ENCODE peak calls at places on chromosome X, in seven cellular contexts. K is GM23338, X is neural progenitor cell, G is HCT116, U is astrocyte, Q is keratinocyte, Y is MM.1S. O is an unnamed sample. For H4K20me1, the result is how much of the 10 kb centered on the place peaks cover.

GRCh38 chrX:2497961-2498780 is 2.6 kb downstream of the DHRSX start:
- DNase-seq in K (no peak), X (no peak), G (no peak), U (peak), Q (no peak), Y (no peak), O (no peak)

GRCh38 chrX:106415276-106415895 is 196.4 kb upstream of the RADX start:
- DNase-seq in K (peak), X (peak), G (peak), U (no peak), Q (no peak), Y (peak), O (no peak)

GRCh38 chrX:74535211-74535621 is 79.2 kb downstream of the RLIM start:
- DNase-seq in K (peak), X (peak), G (peak), U (peak), Q (no peak), Y (peak), O (peak)

GRCh38 chrX:107571296-107571998 is 56.9 kb upstream of the PRPS1 start:
- DNase-seq in K (no peak), X (no peak), G (peak), U (peak), Q (peak), Y (no peak), O (peak)

GRCh38 chrX:12480956-12481355 is 310.3 kb upstream of the PRPS2 start:
- DNase-seq in K (no peak), X (no peak), G (no peak), U (no peak), Q (peak), Y (no peak), O (no peak)

GRCh38 chrX:131288738-131289511 is at the start of gene IGSF1:
- DNase-seq in K (peak), X (peak), G (no peak), U (peak), Q (no peak), Y (peak), O (no peak)

GRCh38 chrX:69073241-69073640 is 92.0 kb downstream of the PJA1 start:
- DNase-seq in K (no peak), X (no peak), G (no peak), U (no peak), Q (no peak), Y (no peak), O (no peak)

GRCh38 chrX:102712967-102713677 is 874 bp downstream of the GPRASP2 start:
- DNase-seq in K (peak), X (peak), G (no peak), U (peak), Q (no peak), Y (no peak), O (peak)

GRCh38 chrX:69232945-69233344 is 67.7 kb upstream of the PJA1 start:
- DNase-seq in K (no peak), X (no peak), G (no peak), U (no peak), Q (no peak), Y (no peak), O (no peak)

GRCh38 chrX:116009871-116010710 is 160.5 kb upstream of the AGTR2 start:
- DNase-seq in K (peak), X (no peak), G (no peak), U (no peak), Q (no peak), Y (peak), O (no peak)

GRCh38 chrX:52983526-52983925 is 25.2 kb upstream of the FAM156A start:
- DNase-seq in K (no peak), X (peak), G (no peak), U (peak), Q (no peak), Y (no peak), O (no peak)

GRCh38 chrX:1521459-1521956 is 15.5 kb downstream of the P2RY8 start:
- DNase-seq in K (peak), X (no peak), G (no peak), U (no peak), Q (no peak), Y (peak), O (no peak)

GRCh38 chrX:352582-353314 is 34.0 kb downstream of the PPP2R3B start:
- DNase-seq in K (no peak), X (no peak), G (no peak), U (no peak), Q (no peak), Y (no peak), O (no peak)

GRCh38 chrX:69133561-69134542 is 31.4 kb downstream of the PJA1 start:
- DNase-seq in K (peak), X (peak), G (peak), U (peak), Q (no peak), Y (no peak), O (peak)

GRCh38 chrX:130173190-130173895 is 1.6 kb downstream of the RAB33A start:
- DNase-seq in K (no peak), X (no peak), G (no peak), U (peak), Q (no peak), Y (peak), O (peak)

GRCh38 chrX:80876877-80877276 is 67.2 kb upstream of the BRWD3 start:
- DNase-seq in K (peak), X (peak), G (peak), U (peak), Q (no peak), Y (peak), O (no peak)

GRCh38 chrX:44952329-44953027 is 79.5 kb downstream of the KDM6A start:
- DNase-seq in K (no peak), X (no peak), G (no peak), U (no peak), Q (no peak), Y (no peak), O (no peak)

GRCh38 chrX:99798951-99799350 is 611.1 kb downstream of the PCDH19 start:
- DNase-seq in K (no peak), X (no peak), G (no peak), U (peak), Q (no peak), Y (peak), O (no peak)

GRCh38 chrX:17842769-17843525 is 18.2 kb downstream of the RAI2 start:
- DNase-seq in K (no peak), X (no peak), G (no peak), U (no peak), Q (no peak), Y (no peak), O (no peak)

GRCh38 chrX:10519761-10520160 is 100.6 kb downstream of the MID1 start:
- DNase-seq in K (no peak), X (no peak), G (no peak), U (no peak), Q (no peak), Y (no peak), O (no peak)

GRCh38 chrX:46922601-46923000 is 10.4 kb downstream of the JADE3 start:
- DNase-seq in K (no peak), X (no peak), G (no peak), U (no peak), Q (no peak), Y (no peak), O (no peak)

GRCh38 chrX:66760648-66761047 is 121.8 kb upstream of the EDA2R start:
- DNase-seq in K (peak), X (peak), G (no peak), U (no peak), Q (no peak), Y (peak), O (no peak)

GRCh38 chrX:10010686-10011085 is 43.5 kb downstream of the CLDN34 start:
- DNase-seq in K (no peak), X (peak), G (no peak), U (peak), Q (no peak), Y (no peak), O (no peak)

GRCh38 chrX:148618472-148619445 is 118.3 kb downstream of the AFF2 start:
- DNase-seq in K (no peak), X (no peak), G (no peak), U (no peak), Q (no peak), Y (no peak), O (no peak)

GRCh38 chrX:111169141-111169540 is 73.2 kb downstream of the PAK3 start:
- DNase-seq in K (no peak), X (no peak), G (no peak), U (no peak), Q (no peak), Y (no peak), O (no peak)

GRCh38 chrX:1453951-1454785 is 1.5 kb upstream of the ASMTL start:
- DNase-seq in K (peak), X (peak), G (peak), U (peak), Q (no peak), Y (peak), O (peak)

GRCh38 chrX:10007604-10008003 is 40.4 kb downstream of the CLDN34 start:
- DNase-seq in K (no peak), X (no peak), G (no peak), U (peak), Q (no peak), Y (no peak), O (no peak)

GRCh38 chrX:150155396-150156048 is 207.6 kb upstream of the MAMLD1 start:
- DNase-seq in K (no peak), X (no peak), G (no peak), U (peak), Q (no peak), Y (no peak), O (peak)

GRCh38 chrX:7462110-7462509 is 314.2 kb upstream of the PUDP start:
- DNase-seq in K (peak), X (no peak), G (no peak), U (no peak), Q (no peak), Y (no peak), O (no peak)

GRCh38 chrX:100368167-100368566 is 41.9 kb downstream of the PCDH19 start:
- DNase-seq in K (peak), X (peak), G (peak), U (no peak), Q (no peak), Y (peak), O (peak)

GRCh38 chrX:93695981-93696380 is 22.0 kb downstream of the FAM133A start:
- DNase-seq in K (peak), X (no peak), G (no peak), U (no peak), Q (no peak), Y (no peak), O (no peak)

GRCh38 chrX:129545408-129545807 is 5.3 kb downstream of the OCRL start:
- DNase-seq in K (no peak), X (no peak), G (no peak), U (no peak), Q (no peak), Y (no peak), O (no peak)

GRCh38 chrX:41759817-41760216 is 35.8 kb downstream of the GPR82 start:
- DNase-seq in K (peak), X (peak), G (peak), U (no peak), Q (no peak), Y (peak), O (no peak)

GRCh38 chrX:118702741-118703140 is 24.7 kb upstream of the IL13RA1 start:
- DNase-seq in K (no peak), X (no peak), G (peak), U (peak), Q (no peak), Y (no peak), O (no peak)

DNA sequence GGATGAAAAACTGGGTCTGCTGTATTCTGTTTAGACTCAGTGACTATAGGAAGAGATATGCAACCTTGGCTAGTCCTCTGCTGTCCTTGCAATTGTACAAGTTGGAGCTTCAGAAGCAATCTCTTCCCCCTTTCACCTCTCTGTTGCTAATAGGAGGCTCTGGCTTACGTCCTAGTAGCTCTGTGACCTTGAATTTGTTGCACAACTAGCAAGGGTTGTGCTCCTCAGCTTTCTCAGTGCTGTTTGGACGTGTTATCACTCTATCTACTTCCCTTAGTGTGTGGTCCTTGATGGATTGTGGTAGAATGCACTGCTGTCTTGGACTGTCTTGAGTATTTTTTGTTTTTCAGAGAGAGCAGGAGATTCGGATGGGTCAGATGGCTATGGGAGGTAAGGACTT is 3.4 kb upstream of the ITGB1BP2 start:
- DNase-seq in K (no peak), X (no peak), G (no peak), U (no peak), Q (no peak), Y (no peak), O (no peak)
- H4K20me1 ChIP-seq in K (under half), X (half or more), G (under half), U (under half), Q (under half), Y (under half), O (under half)

DNA sequence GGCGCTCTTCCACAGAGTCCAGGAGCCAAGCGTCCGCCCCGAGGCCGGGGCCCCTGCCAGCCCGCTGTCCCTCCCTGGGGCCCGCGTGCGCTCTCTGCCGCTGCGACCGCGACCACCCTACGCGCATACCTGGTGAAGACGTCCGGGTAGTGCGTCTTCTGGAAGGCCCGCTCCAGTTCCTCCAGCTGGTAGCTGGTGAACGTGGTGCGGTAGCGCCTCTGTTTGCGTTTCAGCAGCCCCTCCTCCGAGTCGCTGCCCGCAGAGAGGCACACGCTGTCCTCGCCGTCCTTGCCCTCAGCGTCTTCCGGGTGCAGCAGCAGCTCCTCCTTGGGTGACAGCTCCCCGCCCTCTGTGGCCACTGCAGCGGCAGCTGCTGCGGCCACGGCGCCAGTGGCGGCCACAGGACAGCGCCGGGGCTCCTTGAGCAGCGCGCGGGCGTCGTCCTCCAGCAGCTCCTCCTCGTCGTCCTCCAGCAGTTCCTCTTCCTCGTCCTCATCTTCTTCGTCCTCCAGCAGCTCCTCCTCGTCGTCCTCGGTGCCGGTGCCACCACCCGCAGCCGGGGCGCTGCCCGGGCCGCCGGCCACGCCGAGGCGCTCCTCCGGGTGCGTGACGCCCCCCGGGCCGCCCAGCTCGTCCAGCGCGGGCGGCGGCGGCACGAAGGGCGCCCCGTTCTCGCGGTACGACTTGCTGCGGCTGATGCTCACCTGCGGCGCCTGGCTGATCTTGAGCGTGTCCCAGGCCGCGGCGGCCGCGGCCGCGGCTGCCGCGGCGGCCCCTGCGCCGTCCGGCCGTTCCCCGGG is 2.8 kb downstream of the ARX start:
- DNase-seq in K (no peak), X (peak), G (no peak), U (no peak), Q (no peak), Y (no peak), O (no peak)
- TF ChIP-seq EZH2 in K (peak), X (no peak), G (no peak), U (peak), Q (peak), Y (no peak), O (no peak)

GRCh38 chrX:40122487-40122886 is 24.7 kb upstream of the BCOR start:
- DNase-seq in K (no peak), X (no peak), G (no peak), U (no peak), Q (no peak), Y (no peak), O (no peak)
- H4K20me1 ChIP-seq in K (under half), X (under half), G (under half), U (under half), Q (under half), Y (under half), O (under half)

GRCh38 chrX:153885208-153885787 is 675 bp downstream of the L1CAM start:
- DNase-seq in K (no peak), X (no peak), G (no peak), U (no peak), Q (no peak), Y (no peak), O (no peak)
- TF ChIP-seq EZH2 in K (no peak), X (no peak), G (no peak), U (peak), Q (no peak), Y (no peak), O (peak)

DNA sequence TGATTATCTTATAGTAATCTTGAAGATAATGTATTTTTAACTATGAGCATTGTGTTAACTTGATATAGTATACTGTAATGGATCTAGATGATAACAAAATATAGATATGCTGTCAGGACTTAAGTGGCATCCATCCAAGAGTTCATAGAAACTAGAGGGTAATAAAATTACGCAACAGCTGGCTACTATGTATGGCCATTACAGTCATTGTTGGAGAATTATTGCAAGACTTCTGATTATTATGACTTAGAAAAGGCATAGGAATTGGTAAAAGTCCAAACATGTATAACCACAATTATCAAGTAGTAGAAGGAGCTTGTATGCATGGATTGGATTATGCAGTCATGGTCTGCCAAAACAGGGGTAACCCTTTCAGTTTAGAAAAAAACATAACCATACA is 9.5 kb downstream of the OGT start:
- DNase-seq in K (no peak), X (no peak), G (no peak), U (peak), Q (no peak), Y (no peak), O (peak)
- H4K20me1 ChIP-seq in K (under half), X (half or more), G (under half), U (half or more), Q (under half), Y (half or more), O (half or more)

DNA sequence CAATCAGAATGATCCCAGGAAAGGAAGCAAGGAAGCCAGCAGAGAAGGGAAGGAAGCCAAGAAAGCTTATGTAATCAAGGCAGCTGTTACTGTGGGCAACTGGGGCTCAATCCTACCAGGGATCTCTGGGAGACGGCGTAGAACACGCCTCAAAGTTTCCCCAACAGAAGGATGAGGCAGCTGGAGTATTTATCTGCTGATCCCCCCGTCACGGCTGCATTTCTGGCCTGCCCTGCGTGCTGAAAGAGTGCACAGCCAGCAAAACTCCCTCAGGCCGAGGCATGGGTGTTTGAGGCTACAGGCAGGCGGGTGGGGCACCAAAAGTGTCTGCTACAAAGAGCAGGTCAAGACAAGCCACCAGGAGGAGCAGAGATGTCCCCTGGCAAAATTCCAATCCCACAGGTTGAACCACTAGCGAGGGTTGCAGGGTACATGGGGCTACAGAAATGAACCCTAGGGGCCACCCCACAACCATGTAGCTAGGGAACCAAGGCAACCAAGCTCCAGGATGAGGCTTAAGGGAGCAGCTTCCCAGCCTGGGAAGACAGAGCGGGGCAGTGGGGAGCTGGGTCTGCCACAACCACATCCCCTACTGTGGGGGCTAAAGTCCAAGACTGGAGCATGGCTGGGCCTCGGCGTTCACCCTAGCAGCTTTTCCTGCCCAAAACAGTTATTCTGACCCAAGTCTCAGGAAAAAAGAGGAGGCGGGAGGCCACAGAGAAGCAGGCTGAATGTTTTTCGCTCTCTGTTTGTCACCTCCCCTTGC is 113.4 kb downstream of the BCOR start:
- DNase-seq in K (no peak), X (no peak), G (no peak), U (peak), Q (no peak), Y (no peak), O (no peak)
- TF ChIP-seq EZH2 in K (no peak), X (no peak), G (no peak), U (no peak), Q (no peak), Y (no peak), O (no peak)

GRCh38 chrX:6170424-6170823 is 58.2 kb downstream of the NLGN4X start:
- DNase-seq in K (no peak), X (no peak), G (no peak), U (no peak), Q (no peak), Y (no peak), O (no peak)
- H4K20me1 ChIP-seq in K (under half), X (under half), G (under half), U (under half), Q (under half), Y (under half), O (under half)

DNA sequence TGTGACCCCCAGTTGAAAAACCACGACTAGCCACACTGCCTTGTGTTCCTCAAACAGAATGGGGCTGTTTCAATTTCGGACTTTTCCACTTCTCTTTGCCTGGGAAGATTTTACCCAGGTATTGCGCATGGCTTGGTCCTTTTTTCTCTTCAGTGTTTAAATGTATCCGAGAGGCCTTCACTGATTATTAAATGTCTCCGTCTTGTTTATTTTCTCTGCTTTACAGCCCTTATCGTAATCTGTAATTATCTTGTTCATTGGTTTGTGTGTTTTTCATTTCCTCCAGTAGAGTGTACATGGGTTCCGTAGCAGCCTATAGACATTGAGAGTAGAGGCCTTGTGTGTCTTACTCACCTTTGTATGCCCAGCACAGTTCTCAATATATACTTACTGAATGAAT is 2.4 kb downstream of the MOSPD2 start:
- DNase-seq in K (no peak), X (no peak), G (no peak), U (no peak), Q (no peak), Y (no peak), O (no peak)
- TF ChIP-seq EZH2 in K (no peak), X (no peak), G (no peak), U (no peak), Q (no peak), Y (no peak), O (no peak)